ENCODE peak calls at places on chromosomes 11 and 22, in eight cellular contexts. F, Q, E, G, O, I, H and R are unnamed samples.

GRCh38 chr22:21807545-21807944 is 59.9 kb downstream of the MAPK1 start:
- DNase-seq in I (no peak), G (no peak), H (no peak), Q (peak), O (no peak), F (no peak), E (no peak), R (no peak)

GRCh38 chr22:41369089-41369745 is 12.5 kb upstream of the TEF start:
- DNase-seq in Q (no peak), O (no peak), H (peak), E (peak), G (no peak), I (no peak), F (no peak), R (no peak)

GRCh38 chr11:134243913-134244312 is 9.2 kb downstream of the THYN1 start:
- DNase-seq in I (no peak), F (no peak), H (no peak), E (no peak), Q (no peak), O (no peak), G (no peak), R (no peak)

GRCh38 chr11:67029146-67029545 is 6.2 kb downstream of the SYT12 start:
- DNase-seq in H (no peak), E (no peak), O (no peak), F (no peak), I (no peak), Q (no peak), G (no peak), R (no peak)

GRCh38 chr11:103949781-103950180 is 86.7 kb upstream of the DDI1 start:
- DNase-seq in I (no peak), G (no peak), O (no peak), Q (no peak), H (no peak), E (no peak), F (no peak), R (no peak)

GRCh38 chr11:124174001-124174400 is 9.1 kb upstream of the OR10D3 start:
- DNase-seq in O (no peak), E (no peak), G (peak), F (no peak), I (peak), Q (peak), H (no peak), R (peak)

GRCh38 chr11:1162498-1163311 is 5.0 kb downstream of the MUC5AC start:
- DNase-seq in F (no peak), O (no peak), E (no peak), Q (no peak), I (no peak), H (no peak), G (no peak), R (no peak)

GRCh38 chr11:115257286-115258077 is 246.7 kb downstream of the CADM1 start:
- DNase-seq in Q (peak), I (no peak), F (no peak), O (no peak), E (no peak), H (no peak), G (no peak), R (no peak)

GRCh38 chr22:23385301-23386244 is 194.5 kb downstream of the IGLL1 start:
- DNase-seq in Q (peak), H (peak), F (peak), O (peak), E (peak), I (peak), G (peak), R (peak)

GRCh38 chr11:40841231-40841630 is 618.2 kb downstream of the LRRC4C start:
- DNase-seq in F (no peak), Q (no peak), O (no peak), H (no peak), E (no peak), G (no peak), I (no peak), R (no peak)

GRCh38 chr11:60131943-60132342 is 43.5 kb downstream of the MS4A2 start:
- DNase-seq in O (no peak), F (no peak), I (no peak), E (no peak), G (no peak), Q (no peak), H (no peak), R (no peak)

GRCh38 chr11:63282579-63282978 is 39.2 kb upstream of the SLC22A25 start:
- DNase-seq in O (no peak), H (no peak), F (no peak), E (no peak), Q (no peak), G (no peak), I (no peak), R (no peak)

GRCh38 chr22:31347251-31348008 is 1.3 kb upstream of the PATZ1 start:
- DNase-seq in E (peak), F (peak), I (no peak), O (peak), G (peak), Q (peak), H (peak), R (peak)

GRCh38 chr11:125171974-125172373 is 7.4 kb downstream of the PKNOX2 start:
- DNase-seq in Q (no peak), E (no peak), F (no peak), G (no peak), I (no peak), O (no peak), H (no peak), R (no peak)

GRCh38 chr11:80872116-80872728 is 1431.4 kb upstream of the TENM4 start:
- DNase-seq in E (no peak), F (no peak), H (no peak), G (no peak), I (no peak), Q (no peak), O (no peak), R (peak)

GRCh38 chr11:27701262-27702105 is 1.2 kb upstream of the BDNF start:
- DNase-seq in G (no peak), I (no peak), Q (no peak), O (peak), H (no peak), F (peak), E (no peak), R (peak)

GRCh38 chr11:115659061-115659963 is 155.1 kb upstream of the CADM1 start:
- DNase-seq in E (no peak), O (no peak), F (no peak), H (no peak), I (no peak), G (no peak), Q (no peak), R (no peak)

GRCh38 chr11:848988-849824 is 6.6 kb downstream of the TSPAN4 start:
- DNase-seq in E (no peak), I (no peak), G (no peak), H (no peak), O (no peak), F (peak), Q (no peak), R (no peak)

GRCh38 chr11:62402226-62402625 is 16.6 kb upstream of the SCGB1A1 start:
- DNase-seq in F (peak), I (no peak), O (peak), H (peak), Q (no peak), G (no peak), E (no peak), R (no peak)

GRCh38 chr11:20127671-20128527 is 32.4 kb downstream of the DBX1 start:
- DNase-seq in I (no peak), H (peak), O (peak), F (peak), E (peak), G (no peak), Q (peak), R (peak)

GRCh38 chr11:111604392-111605009 is 2.3 kb downstream of the SIK2 start:
- DNase-seq in E (no peak), O (no peak), F (no peak), Q (peak), H (no peak), I (no peak), G (no peak), R (peak)

GRCh38 chr11:35766651-35767050 is 104.1 kb downstream of the TRIM44 start:
- DNase-seq in G (no peak), E (no peak), H (no peak), O (no peak), Q (no peak), I (no peak), F (no peak), R (no peak)

GRCh38 chr11:123407124-123407995 is 22.7 kb upstream of the GRAMD1B start:
- DNase-seq in O (no peak), G (peak), E (no peak), H (no peak), F (peak), I (no peak), Q (peak), R (peak)

GRCh38 chr11:6554828-6555706 is 48.3 kb downstream of the RRP8 start:
- DNase-seq in E (no peak), F (no peak), H (no peak), Q (no peak), G (no peak), O (no peak), I (no peak), R (no peak)

GRCh38 chr22:24093855-24094254 is 82.8 kb downstream of the CABIN1 start:
- DNase-seq in O (peak), F (no peak), H (no peak), I (no peak), E (no peak), G (no peak), Q (no peak), R (no peak)

GRCh38 chr22:33654173-33654890 is 265.9 kb downstream of the LARGE1 start:
- DNase-seq in H (no peak), Q (no peak), I (no peak), F (no peak), O (no peak), E (no peak), G (no peak), R (no peak)

GRCh38 chr11:105177658-105178057 is 38.1 kb upstream of the CARD18 start:
- DNase-seq in Q (no peak), I (peak), G (peak), E (no peak), O (no peak), F (no peak), H (no peak), R (peak)

GRCh38 chr11:20088368-20089260 is 71.7 kb downstream of the DBX1 start:
- DNase-seq in G (no peak), H (no peak), I (no peak), E (no peak), F (no peak), Q (no peak), O (no peak), R (no peak)

GRCh38 chr11:86222081-86222480 is 22.5 kb upstream of the EED start:
- DNase-seq in G (no peak), I (no peak), H (no peak), O (no peak), E (no peak), F (no peak), Q (no peak), R (no peak)

GRCh38 chr22:25797891-25798290 is 55.9 kb downstream of the MYO18B start:
- DNase-seq in Q (no peak), H (no peak), I (no peak), O (no peak), E (no peak), F (no peak), G (no peak), R (no peak)

GRCh38 chr11:70212227-70212811 is 9.2 kb downstream of the FADD start:
- DNase-seq in H (no peak), G (no peak), F (no peak), I (no peak), O (no peak), Q (no peak), E (no peak), R (peak)